ENCODE peak calls at places on chromosomes 12 and 14, in five cellular contexts. I is SW480, Z is IMR-90, K is tibial nerve, T is psoas muscle. W is an unnamed sample.

GRCh38 chr14:37602605-37603453 is 7.4 kb downstream of the TTC6 start:
- DNase-seq in K (no peak), T (no peak), I (no peak), Z (no peak), W (no peak)

GRCh38 chr12:100445081-100445481 is 28.6 kb upstream of the NR1H4 start:
- DNase-seq in I (no peak), T (no peak), Z (no peak), K (no peak), W (no peak)

GRCh38 chr14:86673523-86673969 is 1143.6 kb downstream of the FLRT2 start:
- DNase-seq in T (no peak), I (no peak), K (no peak), Z (peak; percentile 1), W (no peak)

GRCh38 chr12:118520428-118520827 is 144.1 kb downstream of the SUDS3 start:
- DNase-seq in Z (no peak), I (no peak), T (no peak), K (no peak), W (no peak)

GRCh38 chr12:109098671-109099070 is 1.3 kb downstream of the UNG start:
- DNase-seq in I (no peak), Z (no peak), T (no peak), K (no peak), W (no peak)

GRCh38 chr14:103897075-103897947 is 30.9 kb upstream of the TDRD9 start:
- DNase-seq in K (no peak), T (no peak), Z (no peak), I (no peak), W (no peak)

GRCh38 chr12:51238037-51238509 is 553 bp upstream of the DAZAP2 start:
- DNase-seq in K (no peak), I (peak; percentile 53), Z (no peak), T (no peak), W (no peak)

GRCh38 chr12:5201554-5202243 is 158.0 kb downstream of the KCNA5 start:
- DNase-seq in K (no peak), I (no peak), T (no peak), Z (peak; percentile 54), W (peak; percentile 28)

GRCh38 chr12:9727813-9728212 is 5.1 kb downstream of the CLECL1 start:
- DNase-seq in K (no peak), T (no peak), Z (no peak), I (no peak), W (no peak)

GRCh38 chr14:69281450-69282169 is 21.7 kb downstream of the GALNT16 start:
- DNase-seq in K (no peak), Z (peak; percentile 5), I (no peak), T (no peak), W (peak; percentile 26)

GRCh38 chr14:79369359-79370332 is 841.7 kb downstream of the DIO2 start:
- DNase-seq in Z (peak; percentile 99), I (no peak), K (no peak), T (no peak), W (peak; percentile 19)

GRCh38 chr12:104569348-104570173 is 112.8 kb downstream of the CHST11 start:
- DNase-seq in Z (no peak), K (no peak), T (no peak), I (no peak), W (no peak)

GRCh38 chr12:9673404-9674225 is 4.1 kb downstream of the CLEC2D start:
- DNase-seq in T (peak; percentile 42), K (no peak), I (peak; percentile 64), Z (peak; percentile 92), W (peak; percentile 88)

GRCh38 chr12:53097564-53098353 is at the start of gene IGFBP6:
- DNase-seq in K (peak; percentile 58), Z (peak; percentile 34), I (peak; percentile 62), T (peak; percentile 71), W (peak; percentile 25)

GRCh38 chr12:109934026-109934425 is 34.0 kb downstream of the TCHP start:
- DNase-seq in K (no peak), Z (peak; percentile 52), I (peak; percentile 3), T (no peak), W (peak; percentile 57)

GRCh38 chr12:26238341-26239126 is 43.2 kb downstream of the SSPN start:
- DNase-seq in I (no peak), T (peak; percentile 29), K (peak; percentile 16), Z (no peak), W (no peak)

GRCh38 chr14:72743626-72744025 is 150.3 kb downstream of the DPF3 start:
- DNase-seq in K (no peak), I (no peak), Z (no peak), T (no peak), W (no peak)

GRCh38 chr12:25382311-25383106 is 131.8 kb upstream of the KRAS start:
- DNase-seq in T (no peak), I (no peak), K (no peak), Z (no peak), W (no peak)

GRCh38 chr12:110948041-110948440 is 27.7 kb upstream of the MYL2 start:
- DNase-seq in Z (no peak), I (no peak), K (no peak), T (no peak), W (no peak)

GRCh38 chr14:99174920-99175319 is 97.1 kb downstream of the BCL11B start:
- DNase-seq in T (no peak), K (no peak), I (no peak), Z (no peak), W (no peak)

GRCh38 chr12:20434993-20435392 is 66.7 kb downstream of the PDE3A start:
- DNase-seq in Z (peak; percentile 42), K (no peak), I (no peak), T (no peak), W (no peak)

GRCh38 chr12:80834724-80835123 is 103.0 kb downstream of the LIN7A start:
- DNase-seq in K (no peak), I (no peak), T (no peak), Z (no peak), W (no peak)

GRCh38 chr12:87642245-87642644 is 387.0 kb downstream of the C12orf50 start:
- DNase-seq in K (no peak), T (no peak), I (no peak), Z (no peak), W (no peak)

GRCh38 chr14:79544671-79545070 is 666.6 kb downstream of the DIO2 start:
- DNase-seq in I (no peak), T (no peak), Z (peak; percentile 95), K (no peak), W (no peak)

GRCh38 chr14:58587271-58587670 is 50.5 kb upstream of the DACT1 start:
- DNase-seq in T (no peak), I (no peak), K (no peak), Z (peak; percentile 87), W (peak; percentile 87)

GRCh38 chr12:70180140-70180539 is 63.1 kb upstream of the CNOT2 start:
- DNase-seq in Z (no peak), I (no peak), T (no peak), K (no peak), W (no peak)

GRCh38 chr12:112716099-112717093 is 75.2 kb upstream of the RPH3A start:
- DNase-seq in T (no peak), I (peak; percentile 11), Z (no peak), K (no peak), W (peak; percentile 69)

GRCh38 chr12:63196168-63196567 is 45.2 kb upstream of the AVPR1A start:
- DNase-seq in Z (no peak), T (no peak), K (no peak), I (no peak), W (no peak)

GRCh38 chr12:12717586-12718381 is 616 bp downstream of the CDKN1B start:
- DNase-seq in I (peak; percentile 62), T (peak; percentile 46), K (no peak), Z (no peak), W (peak; percentile 28)

GRCh38 chr12:132046561-132046960 is 96.8 kb downstream of the EP400 start:
- DNase-seq in K (no peak), I (no peak), T (no peak), Z (peak; percentile 97), W (no peak)